ENCODE peak calls at places on chromosomes 2 and 18, in nine cellular contexts. One of them, this sample, is unnamed.

GRCh38 chr2:178296394-178297090 is 102.2 kb downstream of the OSBPL6 start:
- DNase-seq in BE2C: no peak
- DNase-seq in PC-3: no peak
- DNase-seq in NCI-H1105: no peak
- DNase-seq in GM18507: no peak
- DNase-seq in amniotic stem cell: no peak
- DNase-seq in astrocyte of the spinal cord: no peak
- DNase-seq in neuronal stem cell: no peak
- DNase-seq in CD8-positive, alpha-beta T cell: no peak
- DNase-seq in this sample: no peak

GRCh38 chr2:124323321-124323720 is 298.2 kb downstream of the CNTNAP5 start:
- DNase-seq in GM18507: no peak
- DNase-seq in neuronal stem cell: no peak
- DNase-seq in CD8-positive, alpha-beta T cell: no peak
- DNase-seq in NCI-H1105: no peak
- DNase-seq in amniotic stem cell: no peak
- DNase-seq in astrocyte of the spinal cord: no peak
- DNase-seq in PC-3: no peak
- DNase-seq in BE2C: no peak
- DNase-seq in this sample: no peak

GRCh38 chr2:127535422-127535901 is at the start of gene MYO7B:
- DNase-seq in BE2C: peak
- DNase-seq in amniotic stem cell: no peak
- DNase-seq in neuronal stem cell: no peak
- DNase-seq in NCI-H1105: peak
- DNase-seq in CD8-positive, alpha-beta T cell: no peak
- DNase-seq in astrocyte of the spinal cord: no peak
- DNase-seq in GM18507: no peak
- DNase-seq in PC-3: no peak
- DNase-seq in this sample: no peak

GRCh38 chr2:222568866-222569265 is 87.0 kb downstream of the FARSB start:
- DNase-seq in GM18507: no peak
- DNase-seq in neuronal stem cell: no peak
- DNase-seq in astrocyte of the spinal cord: peak
- DNase-seq in amniotic stem cell: no peak
- DNase-seq in CD8-positive, alpha-beta T cell: no peak
- DNase-seq in PC-3: peak
- DNase-seq in NCI-H1105: peak
- DNase-seq in BE2C: no peak
- DNase-seq in this sample: no peak

GRCh38 chr18:3584266-3584665 is 134.3 kb downstream of the TGIF1 start:
- DNase-seq in CD8-positive, alpha-beta T cell: no peak
- DNase-seq in amniotic stem cell: no peak
- DNase-seq in BE2C: no peak
- DNase-seq in astrocyte of the spinal cord: no peak
- DNase-seq in NCI-H1105: no peak
- DNase-seq in GM18507: no peak
- DNase-seq in PC-3: no peak
- DNase-seq in neuronal stem cell: no peak
- DNase-seq in this sample: no peak

GRCh38 chr2:170202437-170202836 is 24.5 kb downstream of the MYO3B start:
- DNase-seq in amniotic stem cell: no peak
- DNase-seq in NCI-H1105: no peak
- DNase-seq in astrocyte of the spinal cord: no peak
- DNase-seq in CD8-positive, alpha-beta T cell: no peak
- DNase-seq in GM18507: no peak
- DNase-seq in neuronal stem cell: no peak
- DNase-seq in BE2C: no peak
- DNase-seq in PC-3: no peak
- DNase-seq in this sample: no peak

GRCh38 chr2:63862802-63863201 is 21.1 kb downstream of the UGP2 start:
- DNase-seq in amniotic stem cell: no peak
- DNase-seq in astrocyte of the spinal cord: no peak
- DNase-seq in CD8-positive, alpha-beta T cell: no peak
- DNase-seq in BE2C: no peak
- DNase-seq in neuronal stem cell: no peak
- DNase-seq in PC-3: peak
- DNase-seq in GM18507: no peak
- DNase-seq in NCI-H1105: no peak
- DNase-seq in this sample: no peak

GRCh38 chr2:3116371-3116770 is 261.2 kb downstream of the EIPR1 start:
- DNase-seq in GM18507: no peak
- DNase-seq in amniotic stem cell: no peak
- DNase-seq in PC-3: no peak
- DNase-seq in NCI-H1105: no peak
- DNase-seq in neuronal stem cell: no peak
- DNase-seq in BE2C: no peak
- DNase-seq in astrocyte of the spinal cord: no peak
- DNase-seq in CD8-positive, alpha-beta T cell: no peak
- DNase-seq in this sample: no peak

GRCh38 chr2:172172513-172173217 is 70.0 kb upstream of the DLX2 start:
- DNase-seq in CD8-positive, alpha-beta T cell: peak
- DNase-seq in amniotic stem cell: peak
- DNase-seq in BE2C: peak
- DNase-seq in neuronal stem cell: peak
- DNase-seq in astrocyte of the spinal cord: peak
- DNase-seq in PC-3: peak
- DNase-seq in NCI-H1105: peak
- DNase-seq in GM18507: peak
- DNase-seq in this sample: peak

GRCh38 chr2:38076250-38076709 is 329 bp upstream of the CYP1B1 start:
- DNase-seq in amniotic stem cell: peak
- DNase-seq in astrocyte of the spinal cord: peak
- DNase-seq in BE2C: peak
- DNase-seq in neuronal stem cell: peak
- DNase-seq in CD8-positive, alpha-beta T cell: no peak
- DNase-seq in PC-3: peak
- DNase-seq in GM18507: peak
- DNase-seq in NCI-H1105: peak
- DNase-seq in this sample: peak

GRCh38 chr2:8549273-8549922 is 132.5 kb upstream of the ID2 start:
- DNase-seq in PC-3: no peak
- DNase-seq in neuronal stem cell: no peak
- DNase-seq in astrocyte of the spinal cord: no peak
- DNase-seq in CD8-positive, alpha-beta T cell: no peak
- DNase-seq in NCI-H1105: no peak
- DNase-seq in amniotic stem cell: no peak
- DNase-seq in GM18507: no peak
- DNase-seq in BE2C: no peak
- DNase-seq in this sample: no peak

GRCh38 chr2:232873292-232873908 is 3.3 kb downstream of the SNORC start:
- DNase-seq in BE2C: no peak
- DNase-seq in CD8-positive, alpha-beta T cell: no peak
- DNase-seq in NCI-H1105: no peak
- DNase-seq in PC-3: no peak
- DNase-seq in amniotic stem cell: no peak
- DNase-seq in astrocyte of the spinal cord: no peak
- DNase-seq in GM18507: no peak
- DNase-seq in neuronal stem cell: no peak
- DNase-seq in this sample: no peak

GRCh38 chr18:41324020-41324791 is 630.8 kb upstream of the PIK3C3 start:
- DNase-seq in amniotic stem cell: no peak
- DNase-seq in GM18507: no peak
- DNase-seq in PC-3: peak
- DNase-seq in astrocyte of the spinal cord: no peak
- DNase-seq in BE2C: no peak
- DNase-seq in NCI-H1105: no peak
- DNase-seq in neuronal stem cell: no peak
- DNase-seq in CD8-positive, alpha-beta T cell: no peak
- DNase-seq in this sample: no peak

GRCh38 chr2:239465017-239466001 is 64.5 kb upstream of the HDAC4 start:
- DNase-seq in PC-3: peak
- DNase-seq in astrocyte of the spinal cord: peak
- DNase-seq in CD8-positive, alpha-beta T cell: no peak
- DNase-seq in GM18507: no peak
- DNase-seq in neuronal stem cell: no peak
- DNase-seq in amniotic stem cell: no peak
- DNase-seq in BE2C: no peak
- DNase-seq in NCI-H1105: peak
- DNase-seq in this sample: no peak

GRCh38 chr18:75130591-75131274 is 78.2 kb downstream of the PTGR3 start:
- DNase-seq in CD8-positive, alpha-beta T cell: no peak
- DNase-seq in NCI-H1105: no peak
- DNase-seq in GM18507: no peak
- DNase-seq in PC-3: peak
- DNase-seq in astrocyte of the spinal cord: peak
- DNase-seq in neuronal stem cell: no peak
- DNase-seq in amniotic stem cell: no peak
- DNase-seq in BE2C: no peak
- DNase-seq in this sample: peak

GRCh38 chr2:175414872-175415487 is 233.5 kb upstream of the ATP5MC3 start:
- DNase-seq in amniotic stem cell: peak
- DNase-seq in NCI-H1105: peak
- DNase-seq in CD8-positive, alpha-beta T cell: no peak
- DNase-seq in BE2C: peak
- DNase-seq in GM18507: no peak
- DNase-seq in astrocyte of the spinal cord: peak
- DNase-seq in neuronal stem cell: peak
- DNase-seq in PC-3: peak
- DNase-seq in this sample: peak

GRCh38 chr2:42706836-42707235 is 57.1 kb downstream of the OXER1 start:
- DNase-seq in neuronal stem cell: no peak
- DNase-seq in CD8-positive, alpha-beta T cell: no peak
- DNase-seq in BE2C: no peak
- DNase-seq in amniotic stem cell: no peak
- DNase-seq in PC-3: no peak
- DNase-seq in NCI-H1105: no peak
- DNase-seq in GM18507: no peak
- DNase-seq in astrocyte of the spinal cord: no peak
- DNase-seq in this sample: no peak

This sample was measured in WERI-Rb-1.